ENCODE peak calls at places on chromosomes 13 and 19, in five cellular contexts. One of them, this sample, is unnamed.

GRCh38 chr19:34237283-34237682 is 17.1 kb upstream of the GARRE1 start:
- DNase-seq in heart left ventricle: no peak
- DNase-seq in tibial nerve: no peak
- DNase-seq in thoracic aorta: no peak
- DNase-seq in ascending aorta: no peak
- DNase-seq in this sample: no peak

GRCh38 chr13:43132228-43132627 is 108.8 kb downstream of the DNAJC15 start:
- DNase-seq in heart left ventricle: peak; percentile 22
- DNase-seq in tibial nerve: no peak
- DNase-seq in thoracic aorta: no peak
- DNase-seq in ascending aorta: no peak
- DNase-seq in this sample: no peak

GRCh38 chr19:33064117-33064777 is 441 bp downstream of the RHPN2 start:
- DNase-seq in heart left ventricle: peak; percentile 19
- DNase-seq in tibial nerve: no peak
- DNase-seq in thoracic aorta: no peak
- DNase-seq in ascending aorta: no peak
- DNase-seq in this sample: no peak

GRCh38 chr13:110127986-110128511 is 178.9 kb downstream of the COL4A1 start:
- DNase-seq in heart left ventricle: no peak
- DNase-seq in tibial nerve: no peak
- DNase-seq in thoracic aorta: no peak
- DNase-seq in ascending aorta: no peak
- DNase-seq in this sample: no peak

GRCh38 chr19:11576186-11576585 is 1.3 kb downstream of the ACP5 start:
- DNase-seq in heart left ventricle: no peak
- DNase-seq in tibial nerve: no peak
- DNase-seq in thoracic aorta: no peak
- DNase-seq in ascending aorta: no peak
- DNase-seq in this sample: no peak

GRCh38 chr19:38193445-38193844 is 30.6 kb downstream of the DPF1 start:
- DNase-seq in heart left ventricle: no peak
- DNase-seq in tibial nerve: no peak
- DNase-seq in thoracic aorta: no peak
- DNase-seq in ascending aorta: no peak
- DNase-seq in this sample: no peak

GRCh38 chr19:49489601-49490167 is 2.3 kb downstream of the RPL13A start:
- DNase-seq in heart left ventricle: no peak
- DNase-seq in tibial nerve: no peak
- DNase-seq in thoracic aorta: no peak
- DNase-seq in ascending aorta: no peak
- DNase-seq in this sample: no peak

GRCh38 chr13:111424134-111424533 is 103.7 kb downstream of the TEX29 start:
- DNase-seq in heart left ventricle: no peak
- DNase-seq in tibial nerve: no peak
- DNase-seq in thoracic aorta: no peak
- DNase-seq in ascending aorta: no peak
- DNase-seq in this sample: no peak

GRCh38 chr13:59398127-59398526 is 765.6 kb downstream of the DIAPH3 start:
- DNase-seq in heart left ventricle: peak; percentile 31
- DNase-seq in tibial nerve: no peak
- DNase-seq in thoracic aorta: no peak
- DNase-seq in ascending aorta: no peak
- DNase-seq in this sample: no peak

GRCh38 chr19:55238030-55238429 is 9.5 kb upstream of the TMEM86B start:
- DNase-seq in heart left ventricle: no peak
- DNase-seq in tibial nerve: no peak
- DNase-seq in thoracic aorta: no peak
- DNase-seq in ascending aorta: no peak
- DNase-seq in this sample: no peak

GRCh38 chr19:49503582-49503962 is 7.3 kb downstream of the RPS11 start:
- DNase-seq in heart left ventricle: no peak
- DNase-seq in tibial nerve: no peak
- DNase-seq in thoracic aorta: no peak
- DNase-seq in ascending aorta: no peak
- DNase-seq in this sample: no peak

GRCh38 chr13:86425127-86425526 is 625.9 kb upstream of the SLITRK6 start:
- DNase-seq in heart left ventricle: no peak
- DNase-seq in tibial nerve: no peak
- DNase-seq in thoracic aorta: no peak
- DNase-seq in ascending aorta: no peak
- DNase-seq in this sample: no peak

GRCh38 chr13:109968876-109969577 is 182.6 kb upstream of the IRS2 start:
- DNase-seq in heart left ventricle: peak; percentile 65
- DNase-seq in tibial nerve: no peak
- DNase-seq in thoracic aorta: no peak
- DNase-seq in ascending aorta: no peak
- DNase-seq in this sample: no peak

GRCh38 chr13:33260168-33261098 is 25.1 kb downstream of the STARD13 start:
- DNase-seq in heart left ventricle: no peak
- DNase-seq in tibial nerve: no peak
- DNase-seq in thoracic aorta: no peak
- DNase-seq in ascending aorta: no peak
- DNase-seq in this sample: no peak

GRCh38 chr13:98939552-98940306 is 38.1 kb downstream of the DOCK9 start:
- DNase-seq in heart left ventricle: no peak
- DNase-seq in tibial nerve: no peak
- DNase-seq in thoracic aorta: no peak
- DNase-seq in ascending aorta: no peak
- DNase-seq in this sample: no peak

GRCh38 chr19:19267305-19267704 is 5.8 kb downstream of the TM6SF2 start:
- DNase-seq in heart left ventricle: no peak
- DNase-seq in tibial nerve: no peak
- DNase-seq in thoracic aorta: no peak
- DNase-seq in ascending aorta: no peak
- DNase-seq in this sample: no peak

GRCh38 chr19:38862321-38863059 is 12.7 kb upstream of the HNRNPL start:
- DNase-seq in heart left ventricle: peak; percentile 58
- DNase-seq in tibial nerve: no peak
- DNase-seq in thoracic aorta: no peak
- DNase-seq in ascending aorta: no peak
- DNase-seq in this sample: no peak

GRCh38 chr13:75825161-75825560 is 189.0 kb downstream of the LMO7 start:
- DNase-seq in heart left ventricle: no peak
- DNase-seq in tibial nerve: no peak
- DNase-seq in thoracic aorta: no peak
- DNase-seq in ascending aorta: no peak
- DNase-seq in this sample: no peak

GRCh38 chr13:40496035-40496810 is 170.2 kb downstream of the FOXO1 start:
- DNase-seq in heart left ventricle: no peak
- DNase-seq in tibial nerve: no peak
- DNase-seq in thoracic aorta: no peak
- DNase-seq in ascending aorta: peak; percentile 48
- DNase-seq in this sample: no peak

GRCh38 chr19:35212241-35212640 is 16.3 kb downstream of the FAM187B start:
- DNase-seq in heart left ventricle: no peak
- DNase-seq in tibial nerve: no peak
- DNase-seq in thoracic aorta: no peak
- DNase-seq in ascending aorta: no peak
- DNase-seq in this sample: no peak

GRCh38 chr19:35470128-35470527 is 20.1 kb downstream of the KRTDAP start:
- DNase-seq in heart left ventricle: no peak
- DNase-seq in tibial nerve: no peak
- DNase-seq in thoracic aorta: no peak
- DNase-seq in ascending aorta: no peak
- DNase-seq in this sample: no peak

GRCh38 chr19:16542894-16543498 is 759 bp upstream of the CHERP start:
- DNase-seq in heart left ventricle: no peak
- DNase-seq in tibial nerve: no peak
- DNase-seq in thoracic aorta: no peak
- DNase-seq in ascending aorta: no peak
- DNase-seq in this sample: no peak

GRCh38 chr13:51502206-51502651 is 49.4 kb upstream of the INTS6 start:
- DNase-seq in heart left ventricle: no peak
- DNase-seq in tibial nerve: no peak
- DNase-seq in thoracic aorta: no peak
- DNase-seq in ascending aorta: no peak
- DNase-seq in this sample: no peak

GRCh38 chr13:107275945-107276614 is 708.1 kb upstream of the ARGLU1 start:
- DNase-seq in heart left ventricle: no peak
- DNase-seq in tibial nerve: no peak
- DNase-seq in thoracic aorta: no peak
- DNase-seq in ascending aorta: no peak
- DNase-seq in this sample: no peak

GRCh38 chr13:113493315-113493951 is 2.9 kb upstream of the DCUN1D2 start:
- DNase-seq in heart left ventricle: no peak
- DNase-seq in tibial nerve: no peak
- DNase-seq in thoracic aorta: no peak
- DNase-seq in ascending aorta: no peak
- DNase-seq in this sample: no peak

GRCh38 chr13:48233886-48234488 is 981 bp downstream of the ITM2B start:
- DNase-seq in heart left ventricle: no peak
- DNase-seq in tibial nerve: no peak
- DNase-seq in thoracic aorta: no peak
- DNase-seq in ascending aorta: no peak
- DNase-seq in this sample: no peak

GRCh38 chr19:23321953-23322549 is 71.9 kb upstream of the ZNF724 start:
- DNase-seq in heart left ventricle: no peak
- DNase-seq in tibial nerve: no peak
- DNase-seq in thoracic aorta: no peak
- DNase-seq in ascending aorta: no peak
- DNase-seq in this sample: no peak

GRCh38 chr13:44306401-44307192 is 67.0 kb upstream of the SERP2 start:
- DNase-seq in heart left ventricle: peak; percentile 82
- DNase-seq in tibial nerve: peak; percentile 38
- DNase-seq in thoracic aorta: no peak
- DNase-seq in ascending aorta: peak; percentile 90
- DNase-seq in this sample: no peak

GRCh38 chr13:48126944-48127814 is 32.3 kb upstream of the MED4 start:
- DNase-seq in heart left ventricle: peak; percentile 76
- DNase-seq in tibial nerve: peak; percentile 50
- DNase-seq in thoracic aorta: peak; percentile 25
- DNase-seq in ascending aorta: peak; percentile 80
- DNase-seq in this sample: no peak

GRCh38 chr19:15508035-15508710 is at the start of gene CYP4F22:
- DNase-seq in heart left ventricle: no peak
- DNase-seq in tibial nerve: no peak
- DNase-seq in thoracic aorta: no peak
- DNase-seq in ascending aorta: no peak
- DNase-seq in this sample: no peak
- H3K27ac ChIP-seq in heart left ventricle: no peak within 1 kb of the TSS
- H3K27ac ChIP-seq in tibial nerve: no peak within 1 kb of the TSS
- H3K27ac ChIP-seq in thoracic aorta: no peak within 1 kb of the TSS
- H3K27ac ChIP-seq in ascending aorta: no peak within 1 kb of the TSS
- H3K27ac ChIP-seq in this sample: no peak within 1 kb of the TSS

DNA sequence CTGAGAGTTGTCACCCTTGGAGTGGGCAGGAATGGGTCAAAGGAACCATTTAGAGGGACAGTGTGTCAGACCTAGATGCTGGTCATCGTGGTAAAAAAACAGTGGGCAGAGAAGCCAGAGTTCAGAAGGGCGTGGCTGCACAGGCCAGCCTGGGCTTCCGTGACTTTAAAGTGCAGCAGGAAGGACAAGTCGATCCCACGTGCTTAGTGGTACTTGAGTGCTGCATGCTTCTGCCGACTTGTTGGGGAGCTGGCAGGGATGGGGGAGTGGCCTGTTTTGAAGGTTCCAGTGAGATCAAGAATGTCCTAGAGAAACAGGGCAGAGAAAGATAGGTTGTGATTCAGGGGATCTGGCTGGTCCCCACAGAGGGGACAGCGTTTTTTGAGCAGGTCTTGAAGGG is 17.0 kb downstream of the LYL1 start:
- DNase-seq in heart left ventricle: no peak
- DNase-seq in tibial nerve: no peak
- DNase-seq in thoracic aorta: no peak
- DNase-seq in ascending aorta: no peak
- DNase-seq in this sample: no peak
- H3K27ac ChIP-seq in heart left ventricle: peak overlapping the region; percentile 1
- H3K27ac ChIP-seq in tibial nerve: no peak overlapping the region
- H3K27ac ChIP-seq in thoracic aorta: peak overlapping the region; percentile 95
- H3K27ac ChIP-seq in ascending aorta: peak overlapping the region; percentile 94
- H3K27ac ChIP-seq in this sample: peak overlapping the region; percentile 58

GRCh38 chr13:71378992-71379905 is 487.8 kb downstream of the DACH1 start:
- DNase-seq in heart left ventricle: no peak
- DNase-seq in tibial nerve: no peak
- DNase-seq in thoracic aorta: no peak
- DNase-seq in ascending aorta: no peak
- DNase-seq in this sample: no peak
- H3K27ac ChIP-seq in heart left ventricle: peak overlapping the region; percentile 68
- H3K27ac ChIP-seq in tibial nerve: peak overlapping the region; percentile 63
- H3K27ac ChIP-seq in thoracic aorta: no peak overlapping the region
- H3K27ac ChIP-seq in ascending aorta: no peak overlapping the region
- H3K27ac ChIP-seq in this sample: peak overlapping the region; percentile 15

GRCh38 chr13:46355088-46355468 is 32.0 kb downstream of the RUBCNL start:
- DNase-seq in heart left ventricle: no peak
- DNase-seq in tibial nerve: no peak
- DNase-seq in thoracic aorta: no peak
- DNase-seq in ascending aorta: no peak
- DNase-seq in this sample: no peak

GRCh38 chr13:46352810-46353209 is 34.2 kb downstream of the RUBCNL start:
- DNase-seq in heart left ventricle: no peak
- DNase-seq in tibial nerve: no peak
- DNase-seq in thoracic aorta: no peak
- DNase-seq in ascending aorta: no peak
- DNase-seq in this sample: no peak

GRCh38 chr13:46354143-46355087 is 32.6 kb downstream of the RUBCNL start:
- DNase-seq in heart left ventricle: no peak
- DNase-seq in tibial nerve: no peak
- DNase-seq in thoracic aorta: no peak
- DNase-seq in ascending aorta: no peak
- DNase-seq in this sample: no peak

GRCh38 chr13:46359731-46360130 is 27.3 kb downstream of the RUBCNL start:
- DNase-seq in heart left ventricle: no peak
- DNase-seq in tibial nerve: no peak
- DNase-seq in thoracic aorta: no peak
- DNase-seq in ascending aorta: no peak
- DNase-seq in this sample: no peak

DNA sequence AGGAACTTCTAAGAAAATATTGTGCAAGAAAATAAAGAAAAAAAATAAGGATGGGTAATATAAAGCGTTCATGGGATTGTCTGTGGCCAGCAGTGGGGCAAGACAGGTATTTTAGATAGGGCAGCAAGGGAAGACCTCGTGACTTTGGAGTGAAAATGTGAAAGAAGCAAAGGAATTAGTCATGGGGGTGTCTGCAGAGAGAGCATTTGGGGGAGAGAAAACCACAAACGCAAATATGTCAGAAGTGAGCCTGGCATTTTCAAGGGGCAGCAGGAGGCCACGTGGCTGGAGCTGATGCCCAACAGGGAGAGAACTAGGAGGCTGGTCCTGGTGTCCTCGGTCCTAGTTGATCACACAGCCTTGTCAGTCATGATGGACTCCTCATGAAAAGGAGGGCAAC is 31.1 kb downstream of the RUBCNL start:
- DNase-seq in heart left ventricle: no peak
- DNase-seq in tibial nerve: no peak
- DNase-seq in thoracic aorta: no peak
- DNase-seq in ascending aorta: no peak
- DNase-seq in this sample: no peak
- H3K27ac ChIP-seq in heart left ventricle: no peak overlapping the region
- H3K27ac ChIP-seq in tibial nerve: no peak overlapping the region
- H3K27ac ChIP-seq in thoracic aorta: no peak overlapping the region
- H3K27ac ChIP-seq in ascending aorta: no peak overlapping the region
- H3K27ac ChIP-seq in this sample: no peak overlapping the region

This sample was measured in caudate nucleus.